ENCODE peak calls at places on chromosomes 13 and 19, in six cellular contexts. H, S, F, Q, I and U are unnamed samples.

GRCh38 chr13:49026851-49027250 is 51.1 kb downstream of the FNDC3A start:
- DNase-seq in S (no peak), H (no peak), Q (no peak), F (no peak), I (no peak), U (no peak)

GRCh38 chr13:112674412-112675383 is 15.1 kb upstream of the ATP11A start:
- DNase-seq in S (no peak), I (no peak), H (no peak), Q (no peak), F (no peak), U (no peak)

GRCh38 chr13:43661321-43661720 is 125.5 kb downstream of the ENOX1 start:
- DNase-seq in S (no peak), F (no peak), Q (no peak), I (no peak), H (no peak), U (no peak)

GRCh38 chr19:33132021-33132420 is at the start of gene WDR88:
- DNase-seq in S (no peak), H (no peak), I (no peak), F (no peak), Q (no peak), U (no peak)

GRCh38 chr13:27969073-27969865 is at the start of gene CDX2:
- DNase-seq in Q (peak), F (no peak), H (no peak), I (no peak), S (peak), U (peak)

GRCh38 chr13:24127116-24127631 is 33.3 kb upstream of the SPATA13 start:
- DNase-seq in F (no peak), H (no peak), S (peak), I (no peak), Q (no peak), U (no peak)

GRCh38 chr13:99289674-99290337 is 17.4 kb downstream of the GPR183 start:
- DNase-seq in F (no peak), I (no peak), S (no peak), Q (no peak), H (no peak), U (no peak)

GRCh38 chr19:19645233-19645870 is 1.9 kb upstream of the GMIP start:
- DNase-seq in Q (no peak), F (no peak), I (no peak), S (no peak), H (no peak), U (no peak)

GRCh38 chr19:46625731-46626130 is 842 bp upstream of the PTGIR start:
- DNase-seq in F (no peak), Q (no peak), S (no peak), H (peak), I (no peak), U (no peak)

GRCh38 chr19:55112781-55113569 is 4.5 kb downstream of the PPP1R12C start:
- DNase-seq in S (no peak), H (peak), F (no peak), Q (no peak), I (no peak), U (no peak)

GRCh38 chr19:51654783-51655182 is 8.2 kb upstream of the SIGLEC14 start:
- DNase-seq in I (no peak), F (no peak), S (no peak), Q (no peak), H (no peak), U (no peak)

GRCh38 chr13:111957913-111958450 is 109.0 kb upstream of the SOX1 start:
- DNase-seq in I (no peak), F (no peak), H (no peak), S (no peak), Q (no peak), U (no peak)

GRCh38 chr19:18046066-18046718 is 38.2 kb downstream of the ARRDC2 start:
- DNase-seq in H (no peak), I (peak), Q (no peak), S (no peak), F (peak), U (no peak)

GRCh38 chr13:103510007-103510406 is 443.8 kb upstream of the SLC10A2 start:
- DNase-seq in Q (peak), H (no peak), S (no peak), F (peak), I (no peak), U (no peak)
- TF ChIP-seq CTCF in Q (peak), H (no peak), S (no peak), F (no peak), I (no peak), U (no peak)

GRCh38 chr19:42693760-42694350 is 46.4 kb downstream of the PSG3 start:
- DNase-seq in I (peak), F (no peak), Q (no peak), H (no peak), S (no peak), U (no peak)
- TF ChIP-seq CTCF in I (peak), F (no peak), Q (no peak), H (no peak), S (peak), U (no peak)

GRCh38 chr19:29665215-29665825 is at the start of gene PLEKHF1:
- DNase-seq in S (peak), I (peak), H (peak), F (peak), Q (peak), U (peak)

GRCh38 chr19:29663861-29664752 is 1.2 kb upstream of the PLEKHF1 start:
- DNase-seq in I (peak), H (no peak), F (no peak), S (no peak), Q (no peak), U (no peak)

GRCh38 chr19:29665826-29666633 is 769 bp downstream of the PLEKHF1 start:
- DNase-seq in S (peak), H (peak), Q (peak), F (peak), I (peak), U (no peak)

GRCh38 chr19:29662604-29663404 is 2.5 kb upstream of the PLEKHF1 start:
- DNase-seq in Q (no peak), F (peak), S (peak), I (peak), H (peak), U (peak)

DNA sequence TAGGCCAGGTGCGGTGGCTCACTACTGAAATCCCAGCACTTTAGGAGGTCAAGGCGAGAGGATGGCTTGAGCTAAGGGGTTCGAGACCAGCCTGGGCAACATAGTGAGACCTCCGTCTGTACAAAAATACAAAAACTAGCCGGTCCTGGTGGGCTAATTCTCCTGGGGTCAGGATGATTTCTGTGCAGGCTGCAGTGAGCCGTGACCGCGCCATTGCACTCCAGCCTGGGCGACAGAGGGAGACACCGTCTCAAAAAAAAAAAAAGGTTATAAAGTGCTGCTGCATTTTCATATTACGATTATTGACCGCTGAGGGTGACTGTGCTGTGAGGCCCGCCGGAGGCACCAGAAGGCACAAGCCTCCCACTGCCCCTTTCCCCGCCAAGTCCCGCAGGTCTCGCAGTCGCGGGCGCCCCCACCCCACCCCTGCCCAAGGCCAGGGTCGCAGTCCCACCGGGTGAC is 477 bp upstream of the PLEKHF1 start:
- DNase-seq in I (no peak), F (no peak), H (no peak), S (no peak), Q (no peak), U (no peak)
- TF ChIP-seq CTCF in I (no peak), F (peak), H (peak), S (no peak), Q (no peak), U (peak)

DNA sequence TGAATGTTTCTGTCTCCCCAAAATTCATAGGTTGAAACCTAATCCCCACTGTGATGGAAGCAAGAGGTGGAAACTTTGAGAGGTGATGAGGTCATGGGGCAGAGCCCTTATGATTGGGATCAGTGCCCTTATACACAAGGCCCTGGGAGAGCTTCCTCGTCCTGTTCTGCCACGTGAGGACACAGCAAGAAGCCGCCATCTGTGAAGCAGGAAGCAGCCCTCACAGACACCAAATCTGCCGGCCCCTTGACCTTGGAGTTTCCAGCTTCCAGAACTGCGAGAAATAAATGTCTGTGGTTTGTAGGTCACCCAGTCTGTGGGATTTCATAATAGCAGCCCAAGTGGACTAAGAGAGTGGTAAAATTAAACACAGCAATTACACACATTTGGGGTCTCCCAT is 737.4 kb downstream of the UQCRFS1 start:
- DNase-seq in F (no peak), I (peak), Q (no peak), S (no peak), H (no peak), U (no peak)
- TF ChIP-seq CTCF in F (no peak), I (no peak), Q (no peak), S (no peak), H (no peak), U (no peak)

DNA sequence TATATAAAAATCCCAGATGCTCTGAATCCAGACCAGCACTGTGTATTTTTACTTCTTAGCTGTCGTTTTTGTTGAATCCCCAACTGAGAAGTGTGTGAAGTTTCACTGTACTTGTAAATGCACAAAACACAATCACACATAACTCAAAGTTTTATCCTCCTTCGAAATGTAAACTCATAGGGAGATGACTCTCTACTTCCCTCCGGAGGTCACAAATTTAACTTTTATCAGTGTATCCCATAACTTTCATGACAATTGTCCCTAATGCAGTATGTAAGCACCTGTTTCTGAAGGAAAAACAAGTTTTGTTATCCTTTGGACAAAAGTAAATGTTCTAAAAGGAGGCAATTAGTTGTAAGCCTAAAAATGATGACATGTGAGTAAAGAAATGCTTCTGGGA is 665.0 kb upstream of the SLITRK6 start:
- DNase-seq in S (no peak), F (no peak), Q (peak), H (no peak), I (no peak), U (no peak)
- TF ChIP-seq CTCF in S (no peak), F (no peak), Q (peak), H (no peak), I (peak), U (peak)